ENCODE peak calls at places on chromosomes 12 and 14, in four cellular contexts. J, H, X and V are unnamed samples. For H3K36me3 and H3K27me3, the result is how much of the 10 kb centered on the place peaks cover.

GRCh38 chr12:75672212-75672611 is 160.8 kb upstream of the KRR1 start:
- DNase-seq in X (no peak), H (no peak), J (no peak), V (no peak)

GRCh38 chr14:56855891-56856461 is 45.7 kb upstream of the OTX2 start:
- DNase-seq in X (peak), J (no peak), H (no peak), V (peak)

GRCh38 chr14:55333785-55334485 is 62.7 kb downstream of the FBXO34 start:
- DNase-seq in J (no peak), H (no peak), X (no peak), V (no peak)

GRCh38 chr14:38777401-38777800 is 325.6 kb downstream of the SEC23A start:
- DNase-seq in X (no peak), H (no peak), J (no peak), V (no peak)

GRCh38 chr14:24995016-24995415 is 54.9 kb downstream of the STXBP6 start:
- DNase-seq in H (no peak), J (no peak), X (no peak), V (no peak)

GRCh38 chr14:30994681-30995620 is 30.5 kb upstream of the AP4S1 start:
- DNase-seq in X (no peak), H (no peak), J (no peak), V (no peak)

GRCh38 chr12:49665384-49665783 is 41.8 kb downstream of the FMNL3 start:
- DNase-seq in H (no peak), J (no peak), X (no peak), V (no peak)

GRCh38 chr12:94644141-94644575 is 6.2 kb downstream of the TMCC3 start:
- DNase-seq in J (no peak), X (no peak), H (peak), V (no peak)

GRCh38 chr12:16329594-16329993 is 17.9 kb upstream of the MGST1 start:
- DNase-seq in X (no peak), J (no peak), H (peak), V (no peak)

GRCh38 chr12:64937466-64937865 is 113.0 kb downstream of the TBC1D30 start:
- DNase-seq in J (no peak), H (no peak), X (no peak), V (no peak)

GRCh38 chr14:96158735-96159134 is 45.9 kb upstream of the BDKRB2 start:
- DNase-seq in H (no peak), X (no peak), J (no peak), V (no peak)

GRCh38 chr12:11822071-11822818 is 172.8 kb downstream of the ETV6 start:
- DNase-seq in J (no peak), X (no peak), H (no peak), V (no peak)

GRCh38 chr12:53989227-53990113 is 4.5 kb downstream of the HOXC10 start:
- DNase-seq in X (no peak), J (no peak), H (peak), V (no peak)

GRCh38 chr12:53992377-53992776 is 7.4 kb downstream of the HOXC10 start:
- DNase-seq in J (no peak), H (no peak), X (no peak), V (no peak)

GRCh38 chr12:53990311-53991076 is 5.5 kb downstream of the HOXC10 start:
- DNase-seq in H (no peak), J (no peak), X (no peak), V (no peak)

GRCh38 chr12:53988519-53989226 is 3.7 kb downstream of the HOXC10 start:
- DNase-seq in H (no peak), J (no peak), X (no peak), V (no peak)

DNA sequence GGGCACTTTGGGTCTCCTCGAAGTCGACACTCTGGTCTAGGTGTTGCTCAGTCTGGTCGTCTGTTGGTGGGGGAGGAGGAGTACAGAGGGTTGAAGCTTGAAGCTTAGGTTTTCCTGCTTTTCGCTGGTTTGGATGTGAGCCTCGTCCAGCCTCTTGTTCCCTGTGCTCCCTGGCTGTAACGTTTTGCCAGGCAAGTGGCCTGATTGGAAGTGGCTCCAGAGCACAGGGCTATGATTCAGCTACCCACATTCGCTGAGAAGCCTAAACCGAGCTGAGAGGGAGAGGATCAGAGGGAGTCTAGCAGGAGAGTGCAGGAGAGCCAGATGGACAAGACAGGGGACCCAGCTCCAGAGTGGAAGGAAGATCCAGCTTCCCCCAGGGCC is 6.1 kb downstream of the HOXC10 start:
- DNase-seq in J (no peak), H (no peak), X (no peak), V (no peak)
- H3K4me3 ChIP-seq in J (no peak), H (no peak), X (no peak), V (no peak)

DNA sequence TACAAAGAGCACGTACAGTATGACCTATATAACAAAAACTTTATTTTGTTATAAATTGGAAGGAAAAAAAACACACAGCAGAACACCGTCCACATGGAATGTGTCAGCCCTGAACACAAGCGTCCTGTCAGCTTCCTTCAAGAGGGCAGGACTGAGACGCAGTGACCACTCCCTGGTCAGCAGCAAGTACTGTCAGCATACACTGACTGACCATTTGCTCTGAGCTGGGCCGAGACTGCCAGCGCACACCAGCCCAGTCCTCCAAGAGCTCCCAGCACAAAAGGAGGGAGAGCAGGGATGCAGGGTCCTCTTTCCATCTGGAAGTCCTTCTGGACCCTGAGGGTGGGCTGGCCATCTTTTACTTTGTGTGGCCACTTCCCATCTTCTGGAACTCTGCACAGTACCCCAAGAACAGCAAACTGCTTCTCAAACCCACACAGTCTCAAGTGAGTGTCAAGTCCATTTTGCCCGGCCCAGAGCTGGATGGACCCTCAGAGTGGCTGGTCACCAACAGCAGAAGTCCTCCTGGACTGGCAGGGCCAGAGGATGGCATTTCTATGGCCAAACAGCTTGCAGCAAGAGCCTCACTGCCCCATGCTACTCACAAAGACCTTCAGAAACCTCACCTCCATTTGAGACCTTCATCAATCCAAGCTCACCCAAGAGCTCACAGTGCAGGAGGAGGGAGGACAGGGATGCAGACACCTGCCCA is 11.7 kb downstream of the CCDC88C start:
- DNase-seq in H (no peak), J (no peak), X (no peak), V (no peak)
- H3K36me3 ChIP-seq in H (under half), J (under half), X (under half), V (under half)

GRCh38 chr12:48423200-48423599 is 49.2 kb upstream of the ANP32D start:
- DNase-seq in X (no peak), J (no peak), H (no peak), V (no peak)

GRCh38 chr12:48420031-48420775 is 52.2 kb upstream of the ANP32D start:
- DNase-seq in H (no peak), X (peak), J (no peak), V (peak)

GRCh38 chr12:48419409-48419935 is 52.9 kb upstream of the ANP32D start:
- DNase-seq in X (peak), H (no peak), J (no peak), V (peak)

GRCh38 chr12:48424644-48425043 is 47.7 kb upstream of the ANP32D start:
- DNase-seq in X (no peak), H (no peak), J (no peak), V (no peak)

DNA sequence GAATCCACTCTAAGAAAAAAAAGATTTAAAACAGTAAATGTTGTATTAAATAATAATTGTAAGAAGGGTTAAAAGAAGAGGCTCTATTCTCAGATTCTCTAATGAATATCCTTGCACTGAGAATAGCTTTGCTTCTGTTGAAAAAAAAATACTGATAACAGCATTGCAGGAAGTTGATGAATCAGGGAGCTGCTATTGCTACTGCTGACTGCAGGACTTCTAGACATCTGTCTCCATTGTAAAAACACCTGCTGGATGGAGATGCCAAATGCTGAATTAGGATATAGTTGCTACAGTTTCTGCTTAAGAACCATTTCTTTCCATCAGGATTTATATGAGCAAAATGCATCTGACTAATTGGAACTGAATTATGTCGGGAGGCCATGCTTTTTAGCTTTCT is 50.3 kb upstream of the ANP32D start:
- DNase-seq in J (no peak), H (no peak), X (no peak), V (no peak)
- H3K27me3 ChIP-seq in J (under half), H (under half), X (under half), V (under half)

GRCh38 chr12:108518716-108519496 is 3.8 kb downstream of the FICD start:
- DNase-seq in J (no peak), X (peak), H (no peak), V (no peak)
- H3K4me3 ChIP-seq in J (no peak), X (no peak), H (no peak), V (no peak)

DNA sequence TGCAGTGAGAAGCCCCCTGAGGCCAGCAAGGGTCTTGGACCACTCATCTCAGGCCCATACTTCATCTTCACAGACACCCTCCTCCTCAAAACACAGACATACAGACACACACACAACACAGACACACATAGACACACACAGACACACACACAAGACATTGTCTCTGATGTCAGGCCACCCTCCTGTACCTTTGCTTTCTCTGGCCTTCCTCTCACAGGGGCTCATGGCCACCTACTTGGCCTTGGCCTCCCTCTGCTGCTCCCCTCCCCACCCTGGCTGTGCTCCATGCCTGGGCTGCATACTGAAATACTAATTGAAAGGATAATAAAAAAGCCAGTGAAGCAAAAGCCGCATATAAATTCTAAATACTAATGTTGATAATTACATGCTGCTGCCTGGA is 1.6 kb upstream of the SYNDIG1L start:
- DNase-seq in X (no peak), J (no peak), H (no peak), V (peak)
- H3K36me3 ChIP-seq in X (under half), J (under half), H (under half), V (under half)

GRCh38 chr14:59912443-59912842 is 7.5 kb upstream of the LRRC9 start:
- DNase-seq in J (no peak), X (no peak), H (no peak), V (no peak)
- H3K27me3 ChIP-seq in J (under half), X (under half), H (under half), V (under half)